ENCODE peak calls at places on chromosomes 3 and 15, in ten cellular contexts. K is left ventricle myocardium superior; I is NCI-H2081; G is AG09319; J is NT2/D1; C is activated naive CD4-positive, alpha-beta T cell; F is fibroblast of gingiva; Z is HTR-8/SVneo; O is ecto neural progenitor cell; W is left colon. P is an unnamed sample.

GRCh38 chr3:125694761-125695294 is 99.5 kb upstream of the OSBPL11 start:
- DNase-seq in I (no peak), O (no peak), W (no peak), F (no peak), Z (no peak), G (no peak), K (no peak), C (no peak), J (no peak), P (no peak)

GRCh38 chr15:75727851-75728715 is 15.4 kb upstream of the CSPG4 start:
- DNase-seq in J (no peak), O (no peak), I (peak; percentile 45), W (no peak), K (peak; percentile 73), G (no peak), C (peak; percentile 17), Z (peak; percentile 41), F (peak; percentile 25), P (no peak)

GRCh38 chr3:111369953-111370352 is 172.0 kb upstream of the CD96 start:
- DNase-seq in F (no peak), O (no peak), Z (no peak), G (no peak), J (no peak), K (no peak), I (no peak), W (no peak), C (no peak), P (no peak)

GRCh38 chr3:101141135-101141534 is 147.9 kb upstream of the ABI3BP start:
- DNase-seq in G (no peak), Z (no peak), F (no peak), J (no peak), W (no peak), K (no peak), I (no peak), O (no peak), C (no peak), P (no peak)

GRCh38 chr3:194313642-194314430 is 37.3 kb downstream of the CPN2 start:
- DNase-seq in C (no peak), K (peak; percentile 78), J (no peak), G (no peak), F (peak; percentile 63), I (no peak), O (peak; percentile 55), Z (no peak), W (peak; percentile 50), P (no peak)

GRCh38 chr15:63972801-63973200 is 73.5 kb downstream of the DAPK2 start:
- DNase-seq in I (peak; percentile 35), G (no peak), K (no peak), F (no peak), Z (no peak), C (no peak), O (no peak), J (peak; percentile 58), W (no peak), P (no peak)

GRCh38 chr15:32030795-32031194 is 480 bp downstream of the CHRNA7 start:
- DNase-seq in O (no peak), F (no peak), Z (no peak), C (no peak), W (no peak), K (no peak), J (no peak), G (no peak), I (no peak), P (no peak)

GRCh38 chr3:98010194-98010882 is 24.8 kb downstream of the GABRR3 start:
- DNase-seq in J (no peak), F (no peak), W (no peak), C (no peak), I (no peak), K (no peak), G (no peak), O (no peak), Z (no peak), P (no peak)

GRCh38 chr15:63191895-63192603 is 2.6 kb downstream of the RAB8B start:
- DNase-seq in Z (no peak), C (no peak), W (no peak), F (no peak), O (no peak), G (no peak), K (no peak), I (no peak), J (no peak), P (no peak)

GRCh38 chr3:150737874-150738679 is 24.9 kb downstream of the SIAH2 start:
- DNase-seq in O (no peak), W (no peak), C (no peak), G (no peak), J (no peak), F (peak; percentile 74), I (no peak), Z (no peak), K (no peak), P (no peak)

GRCh38 chr3:37443363-37444035 is 269.1 kb upstream of the LRRFIP2 start:
- DNase-seq in W (no peak), J (no peak), G (no peak), I (no peak), F (no peak), K (no peak), O (no peak), Z (no peak), C (no peak), P (no peak)

GRCh38 chr3:101203411-101203810 is 117.0 kb downstream of the IMPG2 start:
- DNase-seq in W (no peak), K (no peak), O (no peak), C (no peak), Z (peak; percentile 23), G (no peak), I (no peak), J (no peak), F (no peak), P (no peak)

GRCh38 chr3:66196633-66197032 is 24.2 kb upstream of the SLC25A26 start:
- DNase-seq in K (no peak), I (no peak), J (no peak), G (no peak), F (no peak), O (no peak), Z (no peak), W (no peak), C (no peak), P (no peak)

GRCh38 chr3:168197162-168197561 is 101.4 kb upstream of the GOLIM4 start:
- DNase-seq in G (no peak), J (no peak), I (no peak), W (no peak), C (no peak), F (no peak), K (no peak), Z (no peak), O (no peak), P (no peak)

GRCh38 chr3:94089126-94089525 is 26.3 kb downstream of the NSUN3 start:
- DNase-seq in G (no peak), F (no peak), Z (no peak), C (no peak), J (no peak), W (no peak), I (no peak), O (no peak), K (no peak), P (no peak)

GRCh38 chr3:21893250-21893649 is 142.2 kb upstream of the ZNF385D start:
- DNase-seq in J (no peak), I (no peak), F (peak; percentile 11), O (no peak), W (no peak), K (no peak), G (no peak), Z (no peak), C (no peak), P (no peak)

GRCh38 chr3:136630911-136631310 is 121.3 kb downstream of the STAG1 start:
- DNase-seq in C (no peak), O (no peak), Z (no peak), G (no peak), J (no peak), K (no peak), I (no peak), F (peak; percentile 19), W (no peak), P (no peak)

GRCh38 chr15:78276032-78276943 is 11.9 kb downstream of the DNAJA4 start:
- DNase-seq in K (no peak), O (no peak), I (no peak), C (no peak), W (no peak), Z (no peak), J (no peak), G (no peak), F (no peak), P (no peak)

GRCh38 chr15:71279757-71280141 is 164.5 kb downstream of the THSD4 start:
- DNase-seq in J (no peak), G (no peak), C (no peak), O (no peak), W (no peak), Z (no peak), I (no peak), F (peak; percentile 29), K (no peak), P (no peak)

GRCh38 chr3:197026481-197026866 is 3.1 kb downstream of the MELTF start:
- DNase-seq in F (no peak), W (no peak), K (no peak), Z (no peak), C (no peak), I (no peak), G (no peak), J (no peak), O (no peak), P (no peak)

GRCh38 chr3:99895706-99896441 is 78.2 kb downstream of the CMSS1 start:
- DNase-seq in G (no peak), O (no peak), F (peak; percentile 75), J (no peak), W (no peak), C (no peak), K (no peak), I (no peak), Z (peak; percentile 35), P (no peak)

GRCh38 chr15:94259121-94259776 is 27.9 kb downstream of the MCTP2 start:
- DNase-seq in C (no peak), F (peak; percentile 21), J (no peak), I (no peak), O (no peak), W (no peak), Z (no peak), K (no peak), G (no peak), P (no peak)

GRCh38 chr3:53166781-53167291 is 5.8 kb downstream of the PRKCD start:
- DNase-seq in G (peak; percentile 27), W (peak; percentile 70), C (no peak), Z (no peak), O (no peak), K (peak; percentile 79), J (no peak), F (peak; percentile 65), I (no peak), P (no peak)

GRCh38 chr3:114551770-114552526 is 258.1 kb downstream of the TIGIT start:
- DNase-seq in G (no peak), W (no peak), J (no peak), K (no peak), F (peak; percentile 21), O (no peak), C (no peak), I (no peak), Z (no peak), P (no peak)

P was measured in GM12892.